ENCODE peak calls at places on chromosomes 5 and 9, in nine cellular contexts. J is stomach, H is HepG2, Q is A549, Y is tibial nerve, G is ovary, W is K562, L is suprapubic skin, U is esophagus muscularis mucosa. K is an unnamed sample. For H3K4me1, the result is how much of the 10 kb centered on the place peaks cover.

GRCh38 chr5:33271606-33272005 is 169.2 kb upstream of the TARS1 start:
- DNase-seq in Q (no peak), G (no peak), H (no peak), Y (no peak), W (no peak), L (no peak), U (no peak), J (no peak), K (no peak)

GRCh38 chr9:479316-479715 is 264.7 kb downstream of the DOCK8 start:
- DNase-seq in J (no peak), Y (no peak), Q (no peak), L (no peak), H (no peak), G (no peak), W (no peak), U (no peak), K (no peak)

GRCh38 chr9:34701023-34701768 is 8.7 kb downstream of the CCL21 start:
- DNase-seq in J (peak), H (peak), Y (peak), G (peak), W (peak), L (peak), U (no peak), Q (peak), K (peak)

GRCh38 chr9:112705773-112706427 is 12.0 kb downstream of the INIP start:
- DNase-seq in H (peak), U (no peak), L (no peak), Q (no peak), G (peak), J (peak), W (no peak), Y (no peak), K (no peak)

GRCh38 chr5:1793966-1794895 is 5.4 kb downstream of the MRPL36 start:
- DNase-seq in Y (no peak), J (no peak), G (no peak), W (no peak), L (peak), Q (no peak), H (peak), U (no peak), K (peak)

GRCh38 chr5:38642194-38642987 is 85.9 kb upstream of the LIFR start:
- DNase-seq in L (no peak), U (peak), J (no peak), W (no peak), G (no peak), Q (no peak), H (no peak), Y (no peak), K (no peak)

GRCh38 chr5:42520957-42521356 is 97.7 kb downstream of the GHR start:
- DNase-seq in G (no peak), Y (no peak), L (no peak), Q (no peak), H (no peak), U (no peak), W (no peak), J (no peak), K (peak)

GRCh38 chr5:55062039-55062779 is 38.2 kb downstream of the GZMK start:
- DNase-seq in U (no peak), H (no peak), Q (no peak), L (no peak), W (no peak), Y (no peak), J (no peak), G (no peak), K (peak)

GRCh38 chr5:24314106-24314505 is 330.7 kb downstream of the CDH10 start:
- DNase-seq in J (no peak), W (no peak), Q (no peak), L (no peak), Y (no peak), G (no peak), U (no peak), H (no peak), K (no peak)

GRCh38 chr5:149666212-149666852 is 63.8 kb upstream of the PPARGC1B start:
- DNase-seq in Q (no peak), G (no peak), L (no peak), Y (no peak), J (no peak), U (no peak), H (no peak), W (peak), K (no peak)

GRCh38 chr9:35102465-35102768 is 514 bp downstream of the STOML2 start:
- DNase-seq in J (no peak), W (no peak), H (no peak), Q (no peak), Y (no peak), G (no peak), U (no peak), L (no peak), K (peak)

DNA sequence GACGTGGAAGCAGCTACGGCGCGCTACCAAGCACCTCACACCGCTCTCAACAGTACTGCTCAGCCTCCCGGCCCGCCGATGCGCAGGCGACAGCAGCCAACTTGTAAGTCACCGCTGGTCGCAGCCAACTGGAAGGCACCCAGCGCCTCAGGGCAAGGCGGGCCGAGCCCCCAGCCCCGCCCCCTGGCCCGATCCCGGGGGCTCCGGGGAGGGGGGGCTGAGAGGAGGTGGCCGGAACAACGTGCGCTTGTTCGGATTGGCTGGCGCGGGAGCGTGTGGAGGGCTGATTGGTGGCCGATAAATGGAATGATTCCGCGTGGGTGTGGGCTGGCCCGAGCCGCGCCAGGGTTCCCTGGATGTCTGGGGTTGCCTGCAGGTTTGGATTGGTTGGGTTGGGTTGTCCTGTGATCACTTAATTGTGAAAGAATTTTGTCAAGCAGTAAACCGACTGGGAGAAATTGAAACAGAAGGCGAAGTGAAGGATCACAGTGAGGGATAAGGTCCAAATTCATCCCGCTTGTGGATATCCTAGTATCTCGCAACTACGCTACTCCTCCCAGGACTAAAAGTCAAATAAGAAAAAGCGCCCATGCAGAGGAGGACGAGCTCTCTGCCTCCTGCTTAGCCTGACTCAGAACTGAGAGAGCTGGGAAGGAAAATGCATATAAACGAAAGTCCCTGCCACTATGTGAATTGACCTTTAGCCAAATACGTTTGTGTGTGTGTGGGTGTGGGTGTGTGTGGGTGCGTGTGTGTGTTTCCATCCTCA is at the start of gene STARD4:
- DNase-seq in W (peak), Y (peak), Q (peak), U (peak), L (peak), G (peak), H (peak), J (peak), K (peak)
- TF ChIP-seq POLR2A in W (peak), Y (peak), Q (peak), U (no peak), L (peak), G (peak), H (peak), J (peak), K (peak)

GRCh38 chr5:139133237-139133636 is 64.9 kb downstream of the SIL1 start:
- DNase-seq in G (no peak), J (no peak), U (no peak), Q (no peak), Y (no peak), L (no peak), H (no peak), W (no peak), K (no peak)
- H3K4me1 ChIP-seq in G (under half), J (under half), U (half or more), Q (under half), Y (under half), L (under half), H (under half), W (under half), K (under half)

GRCh38 chr5:72152506-72152905 is 45.2 kb downstream of the MAP1B start:
- DNase-seq in H (no peak), Q (no peak), J (no peak), Y (no peak), L (no peak), W (no peak), U (no peak), G (no peak), K (no peak)
- TF ChIP-seq EP300 in H (no peak), Q (no peak), J (no peak), Y (no peak), L (no peak), W (no peak), U (no peak), G (no peak), K (no peak)

DNA sequence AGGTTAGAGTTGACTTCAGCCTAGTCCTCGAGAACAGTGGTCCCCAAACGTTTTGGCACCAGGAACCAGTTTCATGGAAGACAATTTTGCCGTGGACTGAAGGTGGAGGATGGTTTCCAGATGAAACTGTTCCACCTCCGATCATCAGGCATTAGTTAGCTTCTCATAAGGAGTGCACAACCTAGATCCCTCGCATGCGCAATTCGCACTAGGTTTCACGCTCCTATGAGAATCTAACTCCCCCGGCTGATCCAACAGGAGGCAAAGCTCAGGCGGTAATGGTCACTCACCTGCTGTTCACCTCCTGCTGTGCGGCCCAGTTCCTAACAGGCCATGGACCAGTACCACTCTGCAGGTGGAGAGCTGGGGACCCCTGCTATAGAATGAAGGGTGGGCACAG is 163.6 kb downstream of the CDH6 start:
- DNase-seq in H (no peak), G (no peak), Y (no peak), L (no peak), U (peak), W (no peak), J (no peak), Q (no peak), K (no peak)
- TF ChIP-seq POLR2A in H (no peak), G (no peak), Y (no peak), L (no peak), U (no peak), W (no peak), J (no peak), Q (no peak), K (no peak)

DNA sequence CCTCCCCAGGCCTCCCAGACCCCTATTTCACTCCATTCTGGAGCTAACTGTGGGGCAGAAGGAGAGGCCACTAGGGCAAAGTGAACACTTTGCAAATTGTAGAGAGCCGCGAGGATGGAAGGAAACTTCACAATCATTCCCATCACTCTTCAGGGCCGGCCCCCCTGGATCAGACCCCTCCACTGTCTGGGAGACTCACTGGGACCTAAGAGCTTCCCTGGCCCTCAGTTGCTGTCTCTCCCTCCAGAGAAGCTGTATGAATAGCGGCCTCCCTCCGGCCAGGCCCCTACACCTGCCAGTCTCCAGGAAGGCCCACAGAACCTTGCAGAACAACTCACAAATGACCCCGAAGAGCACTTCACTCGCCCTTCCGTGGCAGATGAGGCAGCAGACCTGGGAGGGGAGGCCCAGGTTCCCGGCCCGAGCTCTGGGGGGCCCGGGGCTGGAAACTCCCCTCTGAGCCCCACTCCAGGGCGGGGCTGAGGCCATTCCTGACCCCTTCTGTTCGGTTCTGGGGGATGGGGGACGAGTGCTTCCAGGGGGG is 141.9 kb upstream of the IER5L start:
- DNase-seq in H (no peak), Y (peak), G (no peak), Q (no peak), J (peak), L (peak), W (no peak), U (no peak), K (no peak)
- H3K4me1 ChIP-seq in H (half or more), Y (half or more), G (under half), Q (half or more), J (under half), L (half or more), W (under half), U (half or more), K (under half)

GRCh38 chr9:136858452-136858843 is 6.3 kb downstream of the MAMDC4 start:
- DNase-seq in J (no peak), L (no peak), H (no peak), W (no peak), Q (no peak), Y (no peak), G (peak), U (no peak), K (no peak)

GRCh38 chr9:136859821-136860269 is 6.3 kb downstream of the EDF1 start:
- DNase-seq in L (no peak), J (no peak), W (no peak), Y (no peak), U (no peak), G (peak), Q (no peak), H (no peak), K (peak)

GRCh38 chr9:136857606-136858412 is 5.7 kb downstream of the MAMDC4 start:
- DNase-seq in Y (no peak), H (no peak), L (no peak), W (no peak), J (peak), U (no peak), G (peak), Q (no peak), K (peak)

GRCh38 chr9:136860529-136860928 is 5.6 kb downstream of the EDF1 start:
- DNase-seq in H (no peak), Y (no peak), J (no peak), U (no peak), G (no peak), Q (no peak), W (no peak), L (no peak), K (peak)

GRCh38 chr9:136858844-136859757 is 7.0 kb downstream of the MAMDC4 start:
- DNase-seq in L (no peak), H (no peak), U (no peak), Y (no peak), J (peak), G (peak), W (no peak), Q (no peak), K (peak)
- TF ChIP-seq EP300 in L (no peak), H (no peak), U (no peak), Y (no peak), J (no peak), G (no peak), W (no peak), Q (no peak), K (peak)

DNA sequence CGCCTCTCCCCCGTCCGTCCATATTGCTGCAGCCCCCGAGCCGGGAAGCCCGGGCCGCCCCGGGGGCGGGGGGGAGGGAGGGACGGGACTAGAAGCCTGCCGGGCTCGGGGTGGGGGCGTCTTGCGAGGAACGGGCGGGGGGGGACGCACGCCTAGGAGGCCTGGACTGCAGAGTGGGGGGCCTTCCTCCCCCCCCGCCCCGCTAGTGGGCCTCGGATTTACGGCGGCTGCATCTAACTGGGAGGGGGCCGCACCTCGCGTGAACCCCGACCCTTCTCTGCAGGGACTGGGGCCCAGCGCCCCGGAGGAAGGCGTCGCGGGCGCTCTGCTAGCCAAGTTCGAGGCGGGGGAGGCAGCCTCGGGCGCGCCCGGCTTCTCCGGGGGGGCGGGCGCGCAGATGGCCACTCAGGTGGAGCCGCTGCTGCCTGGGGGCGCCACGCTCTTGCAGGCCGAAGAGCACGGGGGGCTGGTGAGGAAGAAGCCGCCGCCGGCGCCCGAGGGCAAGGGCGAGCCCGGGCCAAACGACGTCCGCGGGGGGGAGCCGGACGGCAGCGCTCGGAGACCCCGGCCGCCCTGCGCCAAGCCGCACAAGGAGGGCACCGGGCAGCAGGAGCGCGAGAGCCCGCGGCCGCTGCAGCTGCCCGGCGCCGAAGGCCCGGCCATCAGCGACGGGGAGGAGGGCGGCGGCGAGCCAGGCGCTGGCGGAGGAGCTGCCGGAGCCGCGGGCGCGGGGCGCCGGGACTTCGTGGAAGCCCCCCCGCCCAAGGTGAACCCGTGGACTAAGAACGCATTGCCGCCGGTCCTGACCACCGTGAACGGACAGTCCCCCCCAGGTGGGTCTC is at the start of gene LARP1:
- DNase-seq in J (peak), H (no peak), L (no peak), W (peak), Q (no peak), U (no peak), G (no peak), Y (peak), K (peak)
- TF ChIP-seq POLR2A in J (no peak), H (peak), L (no peak), W (no peak), Q (no peak), U (peak), G (no peak), Y (no peak), K (peak)